ENCODE peak calls at places on chromosome 9, in four cellular contexts. P, Y, V and L are unnamed samples.

GRCh38 chr9:92001244-92001643 is 51.2 kb upstream of the ROR2 start:
- DNase-seq in P (no peak), Y (no peak), V (no peak), L (no peak)

GRCh38 chr9:97625620-97626019 is 7.5 kb downstream of the TSTD2 start:
- DNase-seq in P (no peak), Y (no peak), V (no peak), L (no peak)

GRCh38 chr9:132126837-132127236 is 35.0 kb upstream of the NTNG2 start:
- DNase-seq in P (no peak), Y (no peak), V (no peak), L (no peak)

GRCh38 chr9:96555567-96556386 is 63.9 kb downstream of the CDC14B start:
- DNase-seq in P (no peak), Y (no peak), V (no peak), L (no peak)

GRCh38 chr9:83620841-83621636 is 1.9 kb upstream of the IDNK start:
- DNase-seq in P (peak), Y (peak), V (no peak), L (no peak)

GRCh38 chr9:98255064-98255577 is 328 bp downstream of the TBC1D2 start:
- DNase-seq in P (peak), Y (no peak), V (no peak), L (no peak)

GRCh38 chr9:132541051-132541450 is 41.4 kb upstream of the BARHL1 start:
- DNase-seq in P (no peak), Y (no peak), V (no peak), L (no peak)

GRCh38 chr9:89387970-89388867 is 69.9 kb downstream of the SECISBP2 start:
- DNase-seq in P (peak), Y (peak), V (peak), L (no peak)

GRCh38 chr9:107949058-107949457 is 459.5 kb upstream of the KLF4 start:
- DNase-seq in P (peak), Y (no peak), V (no peak), L (no peak)

GRCh38 chr9:79571309-79572031 is at the start of gene TLE4:
- DNase-seq in P (peak), Y (peak), V (peak), L (peak)

GRCh38 chr9:105413486-105414068 is 34.3 kb upstream of the FSD1L start:
- DNase-seq in P (peak), Y (no peak), V (no peak), L (no peak)
- TF ChIP-seq POLR2A in P (no peak), Y (no peak), V (no peak), L (no peak)

DNA sequence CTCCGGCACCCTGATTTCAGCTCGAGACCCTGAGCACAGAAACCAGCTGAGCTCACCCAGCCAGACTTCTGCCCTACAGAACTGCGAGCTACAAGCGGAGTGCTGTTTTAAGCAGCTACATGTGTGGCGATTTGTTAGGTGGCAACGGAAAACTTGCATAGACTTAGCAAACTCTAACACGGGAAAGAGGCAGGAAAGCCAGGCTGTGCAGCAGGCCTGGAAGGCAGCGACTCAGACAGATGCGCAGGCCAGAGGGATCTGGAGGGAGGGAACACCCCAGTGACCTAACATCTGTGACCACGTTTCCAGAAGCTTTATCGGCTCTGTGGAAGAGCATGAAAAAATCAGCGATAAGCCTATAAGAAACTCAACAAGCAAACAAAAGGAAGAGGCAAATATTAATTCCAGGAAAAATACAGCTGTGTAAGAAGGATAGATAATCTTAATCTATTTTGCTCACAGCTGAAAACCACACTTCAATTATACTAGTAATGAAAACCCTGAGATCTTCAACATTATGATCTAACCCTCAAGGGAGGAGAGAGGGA is 11.0 kb downstream of the UBAC1 start:
- DNase-seq in P (no peak), Y (no peak), V (no peak), L (no peak)
- TF ChIP-seq POLR2A in P (no peak), Y (no peak), V (no peak), L (no peak)

GRCh38 chr9:121120386-121120785 is 45.6 kb downstream of the CNTRL start:
- DNase-seq in P (no peak), Y (no peak), V (no peak), L (no peak)
- TF ChIP-seq POLR2A in P (no peak), Y (no peak), V (no peak), L (no peak)

DNA sequence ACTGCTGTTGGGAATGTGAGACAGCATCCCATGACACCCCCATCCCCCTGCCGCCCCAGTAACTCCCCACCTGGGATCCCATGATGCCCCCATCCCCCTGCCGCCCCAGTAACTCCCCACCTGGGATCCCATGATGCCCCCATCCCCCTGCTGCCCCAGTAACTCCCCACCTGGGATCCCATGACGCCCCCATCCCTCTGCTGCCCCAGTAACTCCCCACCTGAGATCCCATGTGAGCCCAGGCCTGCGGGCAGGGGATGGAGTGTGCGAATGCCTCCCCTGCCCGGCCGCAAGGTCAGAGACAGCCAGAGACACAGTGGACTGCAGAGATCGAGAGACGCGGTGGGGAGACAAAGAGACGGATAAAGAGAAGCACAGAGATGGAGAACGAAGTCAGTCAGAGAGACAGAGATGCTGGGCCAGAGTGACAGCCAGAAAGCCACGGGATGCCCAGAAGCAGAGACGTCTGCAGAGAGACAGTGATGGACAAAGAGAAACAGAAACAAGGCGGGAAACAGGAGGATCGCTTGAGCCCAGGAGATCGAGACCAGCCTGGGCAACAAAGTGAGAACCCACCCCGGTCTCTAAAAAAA is 1.0 kb downstream of the SH2D3C start:
- DNase-seq in P (no peak), Y (no peak), V (no peak), L (no peak)
- TF ChIP-seq POLR2A in P (no peak), Y (no peak), V (no peak), L (no peak)

GRCh38 chr9:15553528-15553898 is 670 bp downstream of the CCDC171 start:
- DNase-seq in P (peak), Y (no peak), V (no peak), L (no peak)

GRCh38 chr9:15552641-15553527 is at the start of gene CCDC171:
- DNase-seq in P (peak), Y (peak), V (peak), L (peak)
- TF ChIP-seq POLR2A in P (peak), Y (peak), V (peak), L (peak)

GRCh38 chr9:130023147-130023787 is 19.7 kb downstream of the FNBP1 start:
- DNase-seq in P (no peak), Y (no peak), V (peak), L (no peak)
- TF ChIP-seq POLR2A in P (no peak), Y (no peak), V (no peak), L (peak)